ENCODE peak calls at places on chromosomes 6 and 20, in seven cellular contexts. One of them, this sample, is unnamed.

GRCh38 chr6:170279977-170280688 is 10.7 kb downstream of the DLL1 start:
- DNase-seq in activated T-helper 9 cell treated with anti-CD3 and anti-CD28 coated beads, Interleukin-2, amount 50 U/mL, for 16 hours: no peak
- DNase-seq in posterior vena cava: peak
- DNase-seq in activated CD8-positive, alpha-beta memory T cell treated with anti-CD3 and anti-CD28 coated beads, Interleukin-2, amount 50 U/mL, for 48 hours: no peak
- DNase-seq in breast epithelium: peak
- DNase-seq in fibroblast of the aortic adventitia: peak
- DNase-seq in left lung: peak
- DNase-seq in this sample: no peak

GRCh38 chr6:11732036-11732545 is 46.5 kb downstream of the ADTRP start:
- DNase-seq in posterior vena cava: peak
- DNase-seq in breast epithelium: peak
- DNase-seq in left lung: peak
- DNase-seq in activated T-helper 9 cell treated with anti-CD3 and anti-CD28 coated beads, Interleukin-2, amount 50 U/mL, for 16 hours: peak
- DNase-seq in fibroblast of the aortic adventitia: peak
- DNase-seq in activated CD8-positive, alpha-beta memory T cell treated with anti-CD3 and anti-CD28 coated beads, Interleukin-2, amount 50 U/mL, for 48 hours: peak
- DNase-seq in this sample: peak

GRCh38 chr6:168576388-168576787 is 135.4 kb downstream of the SMOC2 start:
- DNase-seq in left lung: no peak
- DNase-seq in activated T-helper 9 cell treated with anti-CD3 and anti-CD28 coated beads, Interleukin-2, amount 50 U/mL, for 16 hours: no peak
- DNase-seq in posterior vena cava: no peak
- DNase-seq in breast epithelium: no peak
- DNase-seq in activated CD8-positive, alpha-beta memory T cell treated with anti-CD3 and anti-CD28 coated beads, Interleukin-2, amount 50 U/mL, for 48 hours: no peak
- DNase-seq in fibroblast of the aortic adventitia: no peak
- DNase-seq in this sample: no peak

GRCh38 chr6:82183642-82184282 is 63.8 kb downstream of the IBTK start:
- DNase-seq in posterior vena cava: no peak
- DNase-seq in activated CD8-positive, alpha-beta memory T cell treated with anti-CD3 and anti-CD28 coated beads, Interleukin-2, amount 50 U/mL, for 48 hours: no peak
- DNase-seq in left lung: no peak
- DNase-seq in fibroblast of the aortic adventitia: no peak
- DNase-seq in activated T-helper 9 cell treated with anti-CD3 and anti-CD28 coated beads, Interleukin-2, amount 50 U/mL, for 16 hours: no peak
- DNase-seq in breast epithelium: no peak
- DNase-seq in this sample: no peak

GRCh38 chr6:43917878-43918382 is 147.9 kb downstream of the VEGFA start:
- DNase-seq in posterior vena cava: no peak
- DNase-seq in activated CD8-positive, alpha-beta memory T cell treated with anti-CD3 and anti-CD28 coated beads, Interleukin-2, amount 50 U/mL, for 48 hours: no peak
- DNase-seq in fibroblast of the aortic adventitia: peak
- DNase-seq in left lung: no peak
- DNase-seq in breast epithelium: no peak
- DNase-seq in activated T-helper 9 cell treated with anti-CD3 and anti-CD28 coated beads, Interleukin-2, amount 50 U/mL, for 16 hours: no peak
- DNase-seq in this sample: no peak

GRCh38 chr6:131688286-131688685 is 12.9 kb downstream of the OR2A4 start:
- DNase-seq in left lung: no peak
- DNase-seq in activated T-helper 9 cell treated with anti-CD3 and anti-CD28 coated beads, Interleukin-2, amount 50 U/mL, for 16 hours: no peak
- DNase-seq in breast epithelium: no peak
- DNase-seq in activated CD8-positive, alpha-beta memory T cell treated with anti-CD3 and anti-CD28 coated beads, Interleukin-2, amount 50 U/mL, for 48 hours: no peak
- DNase-seq in posterior vena cava: no peak
- DNase-seq in fibroblast of the aortic adventitia: no peak
- DNase-seq in this sample: no peak

GRCh38 chr20:2616634-2617033 is 35.8 kb upstream of the NOP56 start:
- DNase-seq in activated T-helper 9 cell treated with anti-CD3 and anti-CD28 coated beads, Interleukin-2, amount 50 U/mL, for 16 hours: no peak
- DNase-seq in activated CD8-positive, alpha-beta memory T cell treated with anti-CD3 and anti-CD28 coated beads, Interleukin-2, amount 50 U/mL, for 48 hours: no peak
- DNase-seq in breast epithelium: no peak
- DNase-seq in posterior vena cava: no peak
- DNase-seq in fibroblast of the aortic adventitia: no peak
- DNase-seq in left lung: no peak
- DNase-seq in this sample: no peak

GRCh38 chr6:27864906-27865883 is 47.0 kb downstream of the OR2B2 start:
- DNase-seq in posterior vena cava: peak
- DNase-seq in breast epithelium: peak
- DNase-seq in left lung: peak
- DNase-seq in activated CD8-positive, alpha-beta memory T cell treated with anti-CD3 and anti-CD28 coated beads, Interleukin-2, amount 50 U/mL, for 48 hours: peak
- DNase-seq in fibroblast of the aortic adventitia: peak
- DNase-seq in activated T-helper 9 cell treated with anti-CD3 and anti-CD28 coated beads, Interleukin-2, amount 50 U/mL, for 16 hours: peak
- DNase-seq in this sample: peak